ENCODE peak calls at places on chromosomes 2 and 18, in six cellular contexts. C, X, W, S, P and K are unnamed samples.

GRCh38 chr2:237685408-237685807 is 58.0 kb downstream of the LRRFIP1 start:
- DNase-seq in P (peak), S (no peak), C (no peak), X (peak), W (no peak), K (no peak)

GRCh38 chr2:170284205-170284604 is 106.3 kb downstream of the MYO3B start:
- DNase-seq in X (no peak), C (no peak), W (no peak), S (no peak), P (no peak), K (no peak)

GRCh38 chr2:239273280-239274234 is 127.3 kb downstream of the HDAC4 start:
- DNase-seq in X (no peak), P (no peak), S (no peak), W (no peak), C (no peak), K (no peak)

GRCh38 chr2:109611467-109612095 is 2.2 kb downstream of the SEPTIN10 start:
- DNase-seq in X (peak), S (no peak), W (peak), C (no peak), P (peak), K (no peak)

GRCh38 chr2:241499146-241499965 is 9.0 kb downstream of the STK25 start:
- DNase-seq in P (no peak), C (no peak), W (no peak), X (no peak), S (no peak), K (no peak)

GRCh38 chr2:104872866-104873688 is 19.2 kb downstream of the POU3F3 start:
- DNase-seq in S (no peak), P (peak), C (no peak), W (peak), X (peak), K (peak)

GRCh38 chr2:203936949-203937348 is 386 bp downstream of the ICOS start:
- DNase-seq in C (no peak), P (no peak), X (no peak), S (no peak), W (no peak), K (no peak)

GRCh38 chr2:236781933-236782788 is 212.5 kb downstream of the ACKR3 start:
- DNase-seq in C (no peak), X (no peak), W (no peak), S (no peak), P (no peak), K (no peak)

GRCh38 chr18:57353940-57354461 is 1.6 kb downstream of the ST8SIA3 start:
- DNase-seq in P (peak), S (no peak), W (no peak), X (peak), C (no peak), K (peak)

GRCh38 chr2:84234103-84234502 is 225.0 kb downstream of the SUCLG1 start:
- DNase-seq in P (no peak), X (no peak), C (no peak), W (no peak), S (no peak), K (no peak)

GRCh38 chr18:49519041-49519971 is 32.3 kb upstream of the C18orf32 start:
- DNase-seq in X (no peak), S (no peak), P (no peak), W (no peak), C (no peak), K (no peak)